ENCODE peak calls at places on chromosome 12, in six cellular contexts. E, Q, R, Y, J and B are unnamed samples.

GRCh38 chr12:71190822-71191221 is 33.0 kb upstream of the TSPAN8 start:
- DNase-seq in E (no peak), Q (no peak), R (no peak), Y (no peak), J (no peak), B (no peak)

GRCh38 chr12:47346251-47347019 is 266.7 kb upstream of the AMIGO2 start:
- DNase-seq in E (no peak), Q (no peak), R (no peak), Y (peak), J (no peak), B (no peak)

GRCh38 chr12:72901685-72902084 is 629.5 kb downstream of the TRHDE start:
- DNase-seq in E (no peak), Q (no peak), R (no peak), Y (no peak), J (no peak), B (no peak)

GRCh38 chr12:24948452-24948815 is 467 bp downstream of the BCAT1 start:
- DNase-seq in E (peak), Q (peak), R (no peak), Y (no peak), J (peak), B (no peak)

GRCh38 chr12:77364400-77364799 is 299.0 kb upstream of the E2F7 start:
- DNase-seq in E (no peak), Q (no peak), R (no peak), Y (no peak), J (no peak), B (no peak)

GRCh38 chr12:82687020-82687951 is 580 bp downstream of the TMTC2 start:
- DNase-seq in E (peak), Q (no peak), R (peak), Y (no peak), J (peak), B (peak)

GRCh38 chr12:39603065-39603464 is 16.5 kb downstream of the ABCD2 start:
- DNase-seq in E (no peak), Q (no peak), R (no peak), Y (no peak), J (no peak), B (no peak)

GRCh38 chr12:3224530-3224903 is 147.3 kb downstream of the TSPAN9 start:
- DNase-seq in E (no peak), Q (no peak), R (no peak), Y (no peak), J (no peak), B (no peak)

GRCh38 chr12:90229771-90230170 is 521.1 kb upstream of the ATP2B1 start:
- DNase-seq in E (no peak), Q (no peak), R (no peak), Y (no peak), J (no peak), B (no peak)

GRCh38 chr12:26830783-26831601 is 2.0 kb downstream of the ITPR2 start:
- DNase-seq in E (no peak), Q (no peak), R (no peak), Y (no peak), J (no peak), B (no peak)

GRCh38 chr12:118145798-118146156 is 9.9 kb downstream of the PEBP1 start:
- DNase-seq in E (no peak), Q (no peak), R (no peak), Y (no peak), J (no peak), B (no peak)

GRCh38 chr12:115078988-115079387 is 395.0 kb upstream of the TBX3 start:
- DNase-seq in E (no peak), Q (no peak), R (no peak), Y (no peak), J (no peak), B (no peak)

GRCh38 chr12:46300906-46301305 is 32.1 kb upstream of the SLC38A1 start:
- DNase-seq in E (no peak), Q (no peak), R (no peak), Y (no peak), J (no peak), B (no peak)

GRCh38 chr12:76176935-76177334 is 92.5 kb upstream of the NAP1L1 start:
- DNase-seq in E (no peak), Q (no peak), R (no peak), Y (no peak), J (no peak), B (no peak)

GRCh38 chr12:61574339-61574738 is 685.9 kb upstream of the USP15 start:
- DNase-seq in E (no peak), Q (no peak), R (no peak), Y (no peak), J (no peak), B (no peak)

GRCh38 chr12:14886271-14886670 is 617 bp upstream of the MGP start:
- DNase-seq in E (no peak), Q (no peak), R (no peak), Y (no peak), J (no peak), B (no peak)

GRCh38 chr12:14272954-14273910 is 92.2 kb upstream of the ATF7IP start:
- DNase-seq in E (no peak), Q (no peak), R (no peak), Y (no peak), J (no peak), B (no peak)

GRCh38 chr12:72228424-72228823 is 43.7 kb upstream of the TRHDE start:
- DNase-seq in E (no peak), Q (no peak), R (no peak), Y (no peak), J (no peak), B (no peak)

GRCh38 chr12:22518998-22519397 is 25.3 kb downstream of the C2CD5 start:
- DNase-seq in E (no peak), Q (no peak), R (no peak), Y (no peak), J (no peak), B (no peak)

GRCh38 chr12:67534046-67534445 is 114.5 kb upstream of the DYRK2 start:
- DNase-seq in E (no peak), Q (no peak), R (no peak), Y (no peak), J (no peak), B (no peak)

GRCh38 chr12:16604853-16605252 is 1.1 kb downstream of the LMO3 start:
- DNase-seq in E (no peak), Q (no peak), R (no peak), Y (no peak), J (peak), B (no peak)

GRCh38 chr12:113766880-113767878 is 198.9 kb downstream of the RBM19 start:
- DNase-seq in E (no peak), Q (no peak), R (no peak), Y (peak), J (no peak), B (no peak)

GRCh38 chr12:15701721-15702156 is 87.4 kb downstream of the EPS8 start:
- DNase-seq in E (no peak), Q (no peak), R (no peak), Y (no peak), J (no peak), B (no peak)

GRCh38 chr12:131928765-131929529 is at the start of gene PUS1:
- DNase-seq in E (peak), Q (peak), R (peak), Y (peak), J (peak), B (peak)
- TF ChIP-seq POLR2A in E (peak), Q (peak), R (peak), Y (peak), J (peak), B (peak)

DNA sequence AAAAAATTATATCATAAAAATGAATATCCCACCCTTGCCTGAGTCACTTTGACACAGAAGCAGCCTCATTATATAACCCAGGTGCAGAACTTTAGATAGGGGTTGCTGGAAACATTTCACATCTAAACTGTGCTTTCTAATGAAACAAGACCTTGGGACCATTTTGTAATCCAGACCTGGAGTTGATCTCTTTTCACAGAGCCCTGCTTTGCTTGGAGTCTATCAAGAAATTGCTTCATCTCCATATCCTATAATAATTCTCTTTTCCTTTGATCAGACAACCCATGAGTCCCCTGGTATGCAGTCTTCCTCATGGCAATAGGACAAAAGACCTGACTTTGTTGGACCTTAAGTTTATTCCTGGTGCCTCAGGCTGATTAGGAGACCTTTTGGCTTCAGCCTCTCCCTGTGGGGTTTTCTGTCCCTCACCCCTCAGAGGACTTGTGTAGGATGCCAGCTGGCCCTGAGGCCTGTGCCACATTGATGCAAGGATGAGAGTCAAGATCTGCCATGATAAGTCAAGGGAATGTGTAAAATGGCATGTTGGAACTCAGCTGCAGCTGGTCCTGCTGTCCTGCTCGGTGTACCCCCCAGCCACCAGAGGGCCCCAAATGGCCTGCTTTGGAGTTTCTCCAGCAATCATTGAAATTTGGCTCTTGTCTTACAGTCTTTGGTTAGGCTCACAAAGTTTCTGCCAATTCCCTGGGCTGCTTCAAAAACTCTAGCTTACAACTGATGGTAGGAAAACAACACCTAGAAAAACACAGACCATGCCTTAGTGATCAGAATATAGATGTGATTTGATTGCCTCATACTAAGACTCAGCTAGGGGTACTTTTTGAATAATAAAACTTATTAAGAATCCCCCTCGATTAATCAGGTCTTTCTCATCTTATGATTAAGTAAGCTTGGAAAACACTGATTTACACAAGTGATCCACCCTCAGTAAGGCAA is 76.6 kb downstream of the HSD17B6 start:
- DNase-seq in E (peak), Q (peak), R (peak), Y (peak), J (peak), B (no peak)
- TF ChIP-seq TAF1 in E (no peak), Q (no peak), R (no peak), Y (no peak), J (no peak), B (no peak)

GRCh38 chr12:120231316-120232011 is 30.6 kb upstream of the RPLP0 start:
- DNase-seq in E (peak), Q (no peak), R (no peak), Y (peak), J (no peak), B (no peak)
- TF ChIP-seq POLR2AphosphoS5 in E (no peak), Q (no peak), R (no peak), Y (no peak), J (peak), B (no peak)

DNA sequence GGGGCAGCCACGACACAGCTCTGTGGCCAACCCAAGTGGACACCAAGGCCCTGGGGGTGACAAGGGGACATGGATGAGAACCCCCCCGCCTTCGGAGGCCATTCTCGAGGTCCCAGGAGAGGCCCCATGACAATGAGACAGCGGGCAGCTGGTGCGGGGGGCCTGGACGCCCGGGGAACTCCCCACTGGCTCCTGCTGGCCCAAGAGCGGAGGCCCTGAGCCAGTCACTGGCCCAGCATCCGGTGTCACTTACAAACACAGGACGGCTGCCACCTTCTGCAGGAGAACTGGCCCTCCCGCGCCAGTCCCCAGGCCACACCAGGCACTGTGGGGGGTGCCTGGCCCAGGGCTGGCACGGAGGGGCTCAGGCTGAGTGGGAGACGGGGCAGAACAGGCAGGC is 51.4 kb downstream of the NCOR2 start:
- DNase-seq in E (no peak), Q (no peak), R (no peak), Y (no peak), J (no peak), B (no peak)
- TF ChIP-seq POLR2A in E (no peak), Q (no peak), R (no peak), Y (no peak), J (no peak), B (no peak)

GRCh38 chr12:85874064-85874463 is at the start of gene NTS:
- DNase-seq in E (no peak), Q (no peak), R (no peak), Y (no peak), J (no peak), B (no peak)
- TF ChIP-seq TAF1 in E (no peak), Q (no peak), R (no peak), Y (no peak), J (no peak), B (no peak)

DNA sequence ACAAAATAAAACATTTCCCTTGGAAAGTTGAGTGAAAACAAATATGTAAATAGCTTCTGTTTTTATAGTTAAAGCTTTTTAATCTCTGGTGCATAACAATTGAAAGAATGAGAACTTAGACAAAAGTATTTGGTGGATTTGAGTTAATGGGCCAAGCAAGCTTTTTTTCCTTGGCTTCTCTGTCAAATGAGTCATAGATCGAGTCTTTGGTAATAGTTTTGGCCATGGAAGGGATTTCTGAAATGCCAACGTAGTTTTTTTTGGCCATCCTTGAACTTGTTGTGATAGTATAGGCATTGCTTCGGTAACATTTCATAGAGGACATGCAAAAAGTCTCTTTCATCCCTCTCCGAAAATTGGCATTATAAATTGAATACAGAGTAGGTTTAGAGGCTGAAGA is 34.9 kb downstream of the GPR19 start:
- DNase-seq in E (no peak), Q (no peak), R (no peak), Y (no peak), J (no peak), B (no peak)
- TF ChIP-seq POLR2AphosphoS5 in E (no peak), Q (no peak), R (no peak), Y (no peak), J (no peak), B (no peak)